ENCODE peak calls at places on chromosomes 2 and 18, in four cellular contexts. N is fibroblast of lung, A is GM23338, M is IMR-90. T is an unnamed sample.

GRCh38 chr18:57150828-57151227 is 3.9 kb downstream of the BOD1L2 start:
- DNase-seq in N (no peak), A (peak; percentile 61), M (no peak), T (no peak)

GRCh38 chr2:117486081-117486480 is 328.4 kb upstream of the DDX18 start:
- DNase-seq in N (no peak), A (no peak), M (no peak), T (no peak)

GRCh38 chr18:11989174-11989573 is 7.9 kb downstream of the IMPA2 start:
- DNase-seq in N (no peak), A (no peak), M (no peak), T (no peak)

GRCh38 chr18:68803371-68803770 is 5.5 kb downstream of the CCDC102B start:
- DNase-seq in N (peak; percentile 98), A (no peak), M (peak; percentile 95), T (peak; percentile 73)

GRCh38 chr18:24176727-24177416 is 38.0 kb downstream of the CABYR start:
- DNase-seq in N (peak; percentile 62), A (peak; percentile 94), M (peak; percentile 56), T (peak; percentile 66)

GRCh38 chr18:62118324-62118723 is 68.5 kb downstream of the PIGN start:
- DNase-seq in N (peak; percentile 89), A (no peak), M (peak; percentile 81), T (peak; percentile 73)

GRCh38 chr2:30334738-30335426 is 103.5 kb downstream of the LBH start:
- DNase-seq in N (no peak), A (peak; percentile 19), M (no peak), T (no peak)

GRCh38 chr2:167294775-167295140 is 406.5 kb downstream of the XIRP2 start:
- DNase-seq in N (peak; percentile 56), A (no peak), M (peak; percentile 22), T (peak; percentile 40)

GRCh38 chr18:79191956-79192355 is 122.8 kb downstream of the ATP9B start:
- DNase-seq in N (no peak), A (no peak), M (no peak), T (no peak)

GRCh38 chr2:63649829-63650228 is 61.1 kb downstream of the MDH1 start:
- DNase-seq in N (no peak), A (no peak), M (no peak), T (no peak)

GRCh38 chr2:198873771-198874501 is 583.8 kb downstream of the SATB2 start:
- DNase-seq in N (peak; percentile 72), A (no peak), M (peak; percentile 77), T (peak; percentile 73)

GRCh38 chr2:157261199-157261782 is 3.8 kb downstream of the GALNT5 start:
- DNase-seq in N (peak; percentile 52), A (no peak), M (peak; percentile 75), T (peak; percentile 91)

GRCh38 chr2:226742346-226742745 is 57.3 kb downstream of the IRS1 start:
- DNase-seq in N (peak; percentile 76), A (no peak), M (peak; percentile 13), T (no peak)

GRCh38 chr2:45908316-45909150 is 257.1 kb downstream of the PRKCE start:
- DNase-seq in N (no peak), A (no peak), M (no peak), T (peak; percentile 39)

GRCh38 chr2:73339171-73339678 is 45.9 kb upstream of the EGR4 start:
- DNase-seq in N (no peak), A (peak; percentile 52), M (no peak), T (no peak)

DNA sequence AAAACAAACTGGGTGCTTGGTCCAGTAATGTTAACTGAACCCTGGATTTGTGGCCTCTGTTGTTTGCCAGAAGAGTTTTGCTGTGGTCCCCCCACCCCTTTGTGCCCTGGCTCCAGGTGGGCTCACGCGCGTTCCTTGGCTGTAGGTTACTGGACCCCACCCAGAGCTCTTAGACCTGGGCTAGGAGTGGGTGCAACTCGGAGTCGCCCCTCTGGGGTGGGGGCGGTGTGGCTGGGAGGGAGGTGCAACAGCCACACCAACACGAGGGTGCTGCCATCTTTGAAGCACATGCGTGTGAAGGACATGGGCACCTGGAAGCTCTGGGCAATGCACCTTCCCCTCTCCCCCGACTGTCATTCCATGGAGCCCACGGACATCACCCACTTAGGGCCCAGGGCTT is 92.7 kb downstream of the USP40 start:
- DNase-seq in N (no peak), A (no peak), M (no peak), T (no peak)
- H4K20me1 ChIP-seq in N (no peaks in the 10 kb centered on the region), A (no peaks in the 10 kb centered on the region), M (no peaks in the 10 kb centered on the region), T (no peaks in the 10 kb centered on the region)

DNA sequence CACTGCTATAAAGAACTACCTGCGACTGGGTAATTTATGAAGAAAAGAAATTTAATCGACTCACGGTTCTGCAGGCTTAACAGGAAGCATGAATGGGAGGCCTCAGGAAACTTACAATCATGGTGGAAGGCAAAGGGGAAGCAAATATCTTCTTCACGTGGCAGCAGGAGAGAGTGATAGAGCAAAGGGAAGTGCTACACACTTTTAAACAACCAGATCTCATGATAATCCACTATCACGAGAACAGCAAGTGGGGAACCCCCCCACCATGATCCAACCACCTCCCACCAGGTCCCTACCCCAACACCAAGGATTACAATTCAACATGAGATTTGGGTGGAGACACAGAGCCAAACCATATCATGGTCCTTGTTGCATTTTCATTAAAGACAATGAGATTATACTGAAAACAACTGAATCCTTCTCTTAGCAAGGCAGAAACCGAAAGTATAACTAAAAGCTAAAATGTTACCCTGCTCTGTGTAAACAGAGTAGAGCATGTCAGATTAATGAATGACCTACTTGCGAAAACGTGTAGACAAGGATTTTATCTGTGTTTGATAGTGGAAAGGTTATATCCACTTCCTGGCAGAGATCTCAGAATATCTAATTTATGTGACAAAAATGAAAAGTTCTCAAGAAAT is 60.1 kb upstream of the RBBP8 start:
- DNase-seq in N (peak; percentile 5), A (no peak), M (peak; percentile 5), T (no peak)
- H3K4me3 ChIP-seq in N (no peak overlapping the region), A (no peak overlapping the region), M (no peak overlapping the region), T (no peak overlapping the region)

GRCh38 chr2:235569837-235570236 is 76.0 kb downstream of the AGAP1 start:
- DNase-seq in N (no peak), A (no peak), M (no peak), T (no peak)
- H4K20me1 ChIP-seq in N (no peaks in the 10 kb centered on the region), A (peaks cover 3% of the 10 kb centered on the region), M (peaks cover 56% of the 10 kb centered on the region), T (peaks cover 17% of the 10 kb centered on the region)

DNA sequence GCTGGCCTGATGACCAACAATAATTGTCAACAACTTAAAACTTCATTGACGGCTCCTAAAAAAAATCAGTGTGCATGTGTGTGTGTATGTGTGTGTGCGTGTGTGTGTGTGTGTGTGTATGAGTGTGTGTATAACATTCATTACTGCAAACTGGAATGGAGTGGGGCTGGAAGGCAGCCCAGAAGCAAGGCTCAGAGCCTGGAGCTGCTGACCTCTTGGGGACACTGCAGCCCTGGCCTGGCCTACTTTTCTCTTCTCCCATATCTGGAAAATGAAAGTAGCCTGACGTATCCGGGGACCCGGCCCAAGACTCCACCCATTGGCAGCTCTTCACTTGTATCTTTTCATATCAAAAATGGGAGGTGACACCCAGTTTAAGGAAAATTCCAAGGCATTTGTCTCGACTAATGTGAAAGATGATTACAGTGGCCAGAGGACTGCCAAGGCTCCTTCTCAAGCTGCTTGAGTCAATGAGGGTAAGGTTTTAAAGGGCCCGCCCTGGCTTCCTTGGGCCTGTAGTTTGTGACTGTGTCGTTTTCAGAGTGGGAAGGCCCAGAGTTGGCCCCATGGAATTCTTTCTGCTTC is 72.4 kb upstream of the IL1R1 start:
- DNase-seq in N (peak; percentile 97), A (no peak), M (peak; percentile 80), T (peak; percentile 88)
- H3K4me3 ChIP-seq in N (no peak overlapping the region), A (no peak overlapping the region), M (peak overlapping the region; percentile 6), T (peak overlapping the region; percentile 41)

GRCh38 chr2:197498937-197499593 is 575 bp downstream of the HSPD1 start:
- DNase-seq in N (peak; percentile 52), A (peak; percentile 68), M (peak; percentile 42), T (peak; percentile 83)

GRCh38 chr2:197497301-197497700 is 2.3 kb downstream of the HSPD1 start:
- DNase-seq in N (no peak), A (no peak), M (no peak), T (no peak)

GRCh38 chr2:197499594-197500502 is at the start of the genes HSPD1 and HSPE1:
- DNase-seq in N (peak; percentile 100), A (peak; percentile 100), M (peak; percentile 99), T (peak; percentile 100)

GRCh38 chr2:197496695-197497094 is 2.9 kb downstream of the HSPD1 start:
- DNase-seq in N (no peak), A (no peak), M (no peak), T (no peak)

DNA sequence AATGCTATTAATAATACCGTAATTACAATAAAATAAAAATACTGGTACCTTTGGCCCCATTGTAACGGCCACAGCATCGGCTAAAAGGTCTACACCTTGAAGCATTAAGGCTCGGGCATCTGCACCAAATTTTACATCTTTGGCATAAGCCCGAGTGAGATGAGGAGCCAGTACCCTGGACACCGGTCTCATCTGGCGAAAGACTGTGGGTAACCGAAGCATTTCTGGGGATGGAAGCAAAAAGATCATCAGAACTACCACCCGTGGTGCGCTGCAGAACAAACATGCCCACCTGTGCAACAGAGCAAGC is 1.1 kb downstream of the HSPD1 start:
- DNase-seq in N (no peak), A (no peak), M (no peak), T (no peak)
- H4K20me1 ChIP-seq in N (no peaks in the 10 kb centered on the region), A (peaks cover 48% of the 10 kb centered on the region), M (peaks cover 40% of the 10 kb centered on the region), T (no peaks in the 10 kb centered on the region)

T was measured in GM23248.